ENCODE peak calls at places on chromosomes 12 and 14, in five cellular contexts. J is IMR-90; S is left lung; L is HFF-Myc; V is stimulated activated CD8-positive, alpha-beta memory T cell treated with anti-CD3 and anti-CD28 coated beads, Interleukin-15, amount 100 ng/mL, for 1 hour. D is an unnamed sample.

GRCh38 chr12:59118356-59118755 is 198.1 kb upstream of the LRIG3 start:
- DNase-seq in J (no peak), S (no peak), L (no peak), V (no peak), D (no peak)

GRCh38 chr12:129202109-129202814 is 349.0 kb downstream of the GLT1D1 start:
- DNase-seq in J (no peak), S (no peak), L (no peak), V (no peak), D (peak)

GRCh38 chr12:4353785-4354208 is 25.7 kb downstream of the FGF23 start:
- DNase-seq in J (no peak), S (no peak), L (no peak), V (peak), D (peak)

GRCh38 chr12:75959060-75959459 is 72.5 kb downstream of the PHLDA1 start:
- DNase-seq in J (no peak), S (no peak), L (no peak), V (no peak), D (no peak)

GRCh38 chr12:123024819-123025391 is 44.4 kb downstream of the ARL6IP4 start:
- DNase-seq in J (peak), S (no peak), L (no peak), V (no peak), D (no peak)

GRCh38 chr12:1246637-1247036 is 255.6 kb downstream of the ERC1 start:
- DNase-seq in J (no peak), S (no peak), L (no peak), V (no peak), D (no peak)

GRCh38 chr12:13425766-13426165 is 229.2 kb downstream of the EMP1 start:
- DNase-seq in J (peak), S (no peak), L (no peak), V (no peak), D (peak)

GRCh38 chr14:24080888-24081738 is 9.8 kb downstream of the CPNE6 start:
- DNase-seq in J (no peak), S (peak), L (no peak), V (peak), D (peak)

GRCh38 chr14:101962503-101962874 is 1.9 kb upstream of the DYNC1H1 start:
- DNase-seq in J (peak), S (peak), L (peak), V (no peak), D (no peak)

GRCh38 chr14:78902010-78902623 is 731.9 kb downstream of the NRXN3 start:
- DNase-seq in J (peak), S (no peak), L (peak), V (no peak), D (peak)

GRCh38 chr12:29566441-29566840 is 69.0 kb upstream of the OVCH1 start:
- DNase-seq in J (peak), S (no peak), L (no peak), V (no peak), D (no peak)

GRCh38 chr14:52061380-52061779 is 7.5 kb downstream of the NID2 start:
- DNase-seq in J (no peak), S (no peak), L (no peak), V (no peak), D (no peak)

GRCh38 chr12:132145334-132145733 is 1.1 kb downstream of the NOC4L start:
- DNase-seq in J (no peak), S (no peak), L (no peak), V (no peak), D (peak)

GRCh38 chr12:11580125-11580751 is 69.2 kb upstream of the ETV6 start:
- DNase-seq in J (peak), S (peak), L (peak), V (no peak), D (no peak)

GRCh38 chr12:93743999-93744689 is 67.0 kb downstream of the CRADD start:
- DNase-seq in J (no peak), S (no peak), L (no peak), V (no peak), D (no peak)

GRCh38 chr14:61662437-61663311 is 32.6 kb upstream of the HIF1A start:
- DNase-seq in J (peak), S (peak), L (peak), V (no peak), D (peak)

GRCh38 chr12:46667547-46667946 is 158.2 kb downstream of the SLC38A4 start:
- DNase-seq in J (peak), S (no peak), L (no peak), V (no peak), D (no peak)

GRCh38 chr14:52412426-52412825 is 98.3 kb downstream of the PTGER2 start:
- DNase-seq in J (no peak), S (no peak), L (no peak), V (no peak), D (no peak)

GRCh38 chr12:125852679-125853078 is 787.4 kb downstream of the AACS start:
- DNase-seq in J (no peak), S (no peak), L (no peak), V (no peak), D (no peak)

GRCh38 chr14:90303382-90303943 is 28.3 kb downstream of the NRDE2 start:
- DNase-seq in J (no peak), S (no peak), L (no peak), V (no peak), D (no peak)